ENCODE peak calls at places on chromosome 6, in nine cellular contexts. P is dorsolateral prefrontal cortex, K is AG10803, G is OCI-LY7, D is choroid plexus epithelial cell, M is epithelial cell of esophagus, Z is A549, Q is lower lobe of right lung, B is fibroblast of villous mesenchyme. J is an unnamed sample.

GRCh38 chr6:128806274-128806673 is 76.7 kb upstream of the LAMA2 start:
- DNase-seq in P (no peak), K (peak; percentile 40), G (no peak), D (peak; percentile 54), M (peak; percentile 68), Z (no peak), Q (no peak), B (peak; percentile 62), J (peak; percentile 62)

GRCh38 chr6:51004380-51004779 is 185.7 kb downstream of the TFAP2B start:
- DNase-seq in P (no peak), K (no peak), G (no peak), D (no peak), M (no peak), Z (no peak), Q (no peak), B (no peak), J (no peak)

GRCh38 chr6:91744576-91744975 is 1157.7 kb upstream of the MAP3K7 start:
- DNase-seq in P (no peak), K (no peak), G (no peak), D (no peak), M (peak; percentile 9), Z (no peak), Q (no peak), B (no peak), J (no peak)

GRCh38 chr6:87993331-87993730 is 54.3 kb upstream of the SPACA1 start:
- DNase-seq in P (peak; percentile 55), K (no peak), G (no peak), D (no peak), M (no peak), Z (no peak), Q (no peak), B (no peak), J (no peak)

GRCh38 chr6:43965628-43966373 is 161.5 kb downstream of the MRPL14 start:
- DNase-seq in P (no peak), K (no peak), G (no peak), D (no peak), M (no peak), Z (no peak), Q (no peak), B (no peak), J (no peak)

GRCh38 chr6:69907981-69908498 is 41.7 kb downstream of the COL19A1 start:
- DNase-seq in P (no peak), K (peak; percentile 23), G (no peak), D (peak; percentile 57), M (peak; percentile 36), Z (no peak), Q (no peak), B (peak; percentile 70), J (peak; percentile 13)

GRCh38 chr6:33174784-33175183 is 17.5 kb downstream of the COL11A2 start:
- DNase-seq in P (no peak), K (no peak), G (no peak), D (no peak), M (no peak), Z (no peak), Q (no peak), B (no peak), J (no peak)

GRCh38 chr6:144321839-144322591 is 36.9 kb downstream of the UTRN start:
- DNase-seq in P (no peak), K (peak; percentile 62), G (no peak), D (peak; percentile 57), M (no peak), Z (no peak), Q (no peak), B (peak; percentile 65), J (no peak)

GRCh38 chr6:108654465-108655106 is 93.9 kb downstream of the FOXO3 start:
- DNase-seq in P (no peak), K (no peak), G (no peak), D (peak; percentile 50), M (no peak), Z (no peak), Q (no peak), B (peak; percentile 85), J (peak; percentile 69)

GRCh38 chr6:129635396-129636164 is 74.4 kb downstream of the ARHGAP18 start:
- DNase-seq in P (no peak), K (peak; percentile 90), G (no peak), D (peak; percentile 75), M (no peak), Z (no peak), Q (no peak), B (peak; percentile 78), J (peak; percentile 58)

GRCh38 chr6:25831532-25832306 is at the start of gene SLC17A1:
- DNase-seq in P (no peak), K (no peak), G (no peak), D (no peak), M (no peak), Z (no peak), Q (no peak), B (no peak), J (no peak)

DNA sequence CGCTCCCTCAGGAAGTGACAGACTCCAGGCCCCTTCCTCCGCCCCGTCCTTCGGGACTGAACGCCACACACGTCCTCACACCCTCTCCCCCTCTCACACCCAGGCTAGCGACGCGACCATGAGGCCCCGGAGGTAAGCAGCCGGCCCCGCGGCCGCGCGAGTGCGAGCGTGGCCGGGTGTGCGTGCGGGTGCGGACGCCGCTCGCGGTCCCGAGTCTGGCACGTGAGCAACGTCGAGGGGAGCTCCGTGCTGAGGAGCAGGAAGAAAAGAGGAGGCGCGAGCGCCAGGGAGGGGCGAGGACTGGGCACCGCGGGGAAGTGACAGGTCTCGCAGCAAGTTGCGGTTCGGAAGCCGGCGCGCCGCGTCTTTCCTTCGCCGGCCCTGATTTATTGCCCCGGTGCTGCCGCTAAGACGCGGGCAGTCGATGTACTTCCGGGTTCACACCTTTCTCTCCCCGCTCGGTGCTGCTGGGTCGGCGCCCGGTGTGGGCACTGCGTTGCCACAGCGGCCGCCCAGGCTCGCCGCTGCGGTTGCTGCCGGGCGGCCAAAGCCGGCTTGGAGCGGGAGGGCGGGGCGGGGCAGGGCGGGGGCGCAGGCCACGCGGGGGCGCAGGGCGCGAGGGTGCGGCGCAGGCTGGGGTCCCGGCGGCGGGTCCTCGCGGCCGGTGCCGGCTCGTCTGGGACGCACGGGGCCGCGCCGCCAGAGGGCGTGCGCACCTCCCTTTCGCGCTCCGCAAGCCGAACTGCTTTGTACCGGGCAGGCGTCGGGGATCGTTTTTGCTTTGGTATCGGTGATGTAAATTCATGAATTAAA is 15.8 kb upstream of the LIN28B start:
- DNase-seq in P (peak; percentile 51), K (peak; percentile 17), G (no peak), D (peak; percentile 50), M (peak; percentile 53), Z (no peak), Q (peak; percentile 45), B (peak; percentile 59), J (peak; percentile 43)
- TF ChIP-seq CTCF in P (peak; percentile 41), K (peak; percentile 43), G (no peak), D (peak; percentile 58), M (peak; percentile 47), Z (no peak), Q (peak; percentile 37), B (peak; percentile 49), J (peak; percentile 51)

DNA sequence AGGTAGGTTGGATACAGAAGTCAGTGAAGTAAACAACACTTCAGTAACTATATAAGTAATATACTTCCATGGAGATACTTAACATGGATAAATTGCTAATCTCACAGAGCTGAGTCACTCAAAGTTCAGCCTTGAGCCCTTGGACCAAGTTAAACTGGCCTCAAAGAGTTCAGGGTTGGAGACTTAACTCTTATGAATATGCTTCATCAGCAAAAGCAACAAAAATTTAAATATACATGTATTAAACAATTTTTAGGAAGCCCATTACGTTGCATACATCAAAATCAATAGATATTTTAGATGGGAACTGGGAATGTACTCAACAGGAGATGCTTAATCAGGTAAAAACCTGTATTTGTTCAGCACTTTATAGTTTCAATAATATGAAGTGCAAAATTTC is 12.2 kb downstream of the MTCL3 start:
- DNase-seq in P (no peak), K (no peak), G (no peak), D (no peak), M (no peak), Z (no peak), Q (no peak), B (no peak), J (no peak)
- H3K4me3 ChIP-seq in P (no peak overlapping the region), K (no peak overlapping the region), G (no peak overlapping the region), D (no peak overlapping the region), M (no peak overlapping the region), Z (no peak overlapping the region), Q (no peak overlapping the region), B (no peak overlapping the region), J (no peak overlapping the region)

DNA sequence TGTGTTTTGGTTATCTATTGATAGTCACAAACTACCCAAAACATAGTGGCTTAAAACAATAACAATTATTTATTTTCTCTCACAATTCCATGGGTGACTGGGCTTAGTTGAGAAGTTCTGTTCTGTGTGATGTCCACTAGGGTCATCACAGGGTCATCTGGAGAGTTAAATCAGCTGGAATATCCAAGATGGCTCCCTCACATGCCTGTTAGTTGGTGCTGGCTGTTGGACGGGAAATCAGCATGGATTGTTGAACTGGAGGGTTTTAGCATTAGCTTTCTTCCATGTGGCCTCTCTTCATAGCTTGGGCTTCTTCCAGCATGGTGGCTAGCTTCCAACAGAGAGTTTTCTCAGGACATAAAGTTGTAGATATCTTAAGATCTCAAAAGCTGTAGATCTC is 19.5 kb downstream of the MARCKS start:
- DNase-seq in P (no peak), K (no peak), G (no peak), D (no peak), M (no peak), Z (no peak), Q (no peak), B (no peak), J (no peak)
- TF ChIP-seq CTCF in P (no peak), K (no peak), G (no peak), D (peak; percentile 1), M (no peak), Z (no peak), Q (no peak), B (peak; percentile 17), J (no peak)

GRCh38 chr6:42727084-42727601 is 4.7 kb upstream of the PRPH2 start:
- DNase-seq in P (peak; percentile 60), K (no peak), G (no peak), D (peak; percentile 41), M (no peak), Z (no peak), Q (peak; percentile 57), B (no peak), J (peak; percentile 26)

GRCh38 chr6:42726485-42727083 is 4.2 kb upstream of the PRPH2 start:
- DNase-seq in P (peak; percentile 56), K (peak; percentile 93), G (peak; percentile 91), D (peak; percentile 96), M (peak; percentile 88), Z (peak; percentile 72), Q (peak; percentile 80), B (peak; percentile 94), J (peak; percentile 94)

GRCh38 chr6:42724825-42725224 is 2.4 kb upstream of the PRPH2 start:
- DNase-seq in P (no peak), K (no peak), G (no peak), D (no peak), M (no peak), Z (no peak), Q (no peak), B (no peak), J (no peak)

GRCh38 chr6:42727627-42728026 is 5.2 kb upstream of the PRPH2 start:
- DNase-seq in P (no peak), K (no peak), G (no peak), D (peak; percentile 33), M (no peak), Z (no peak), Q (no peak), B (no peak), J (no peak)

DNA sequence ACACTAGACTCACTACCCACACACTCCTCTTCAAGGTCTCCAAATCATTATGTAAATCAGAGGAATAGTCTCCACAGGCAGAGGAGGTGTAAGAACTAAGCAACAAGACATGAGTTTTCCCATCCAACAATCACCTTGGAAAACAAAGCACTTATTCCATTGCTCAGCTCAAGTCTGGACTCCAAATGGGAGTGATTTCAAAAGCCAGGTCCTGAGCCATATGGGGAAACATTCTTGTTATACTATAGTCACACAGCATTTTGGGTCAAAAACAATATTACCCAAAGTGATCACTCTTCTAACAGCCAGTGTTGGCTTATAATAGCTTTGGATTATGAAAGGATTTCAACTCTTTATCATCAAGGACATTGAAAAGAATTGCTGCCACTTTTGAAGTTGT is 3.6 kb upstream of the PRPH2 start:
- DNase-seq in P (no peak), K (no peak), G (no peak), D (no peak), M (no peak), Z (no peak), Q (no peak), B (no peak), J (no peak)
- H3K4me3 ChIP-seq in P (peak overlapping the region; percentile 63), K (peak overlapping the region; percentile 45), G (peak overlapping the region; percentile 31), D (peak overlapping the region; percentile 53), M (no peak overlapping the region), Z (no peak overlapping the region), Q (peak overlapping the region; percentile 65), B (peak overlapping the region; percentile 59), J (no peak overlapping the region)